ENCODE peak calls at places on chromosomes 12 and 14, in seven cellular contexts. One of them, this sample, is unnamed.

GRCh38 chr14:72801381-72801812 is 92.5 kb downstream of the DPF3 start:
- DNase-seq in transverse colon: no peak
- DNase-seq in A549: peak
- DNase-seq in GM23338: no peak
- DNase-seq in fibroblast of pulmonary artery: peak
- DNase-seq in tibial artery: no peak
- DNase-seq in left ventricle myocardium inferior: no peak
- DNase-seq in this sample: no peak

GRCh38 chr12:65305346-65305950 is 27.0 kb downstream of the MSRB3 start:
- DNase-seq in GM23338: no peak
- DNase-seq in A549: no peak
- DNase-seq in tibial artery: no peak
- DNase-seq in transverse colon: no peak
- DNase-seq in fibroblast of pulmonary artery: no peak
- DNase-seq in left ventricle myocardium inferior: no peak
- DNase-seq in this sample: no peak

GRCh38 chr14:99258341-99258781 is 13.6 kb downstream of the BCL11B start:
- DNase-seq in A549: no peak
- DNase-seq in transverse colon: no peak
- DNase-seq in fibroblast of pulmonary artery: no peak
- DNase-seq in GM23338: peak
- DNase-seq in tibial artery: no peak
- DNase-seq in left ventricle myocardium inferior: no peak
- DNase-seq in this sample: no peak

GRCh38 chr14:104085032-104085888 is at the start of gene ASPG:
- DNase-seq in left ventricle myocardium inferior: peak
- DNase-seq in fibroblast of pulmonary artery: no peak
- DNase-seq in A549: peak
- DNase-seq in transverse colon: peak
- DNase-seq in GM23338: peak
- DNase-seq in tibial artery: peak
- DNase-seq in this sample: peak

GRCh38 chr12:6829532-6830220 is 1.5 kb downstream of the P3H3 start:
- DNase-seq in left ventricle myocardium inferior: no peak
- DNase-seq in fibroblast of pulmonary artery: no peak
- DNase-seq in transverse colon: no peak
- DNase-seq in tibial artery: no peak
- DNase-seq in GM23338: no peak
- DNase-seq in A549: peak
- DNase-seq in this sample: no peak

GRCh38 chr14:34165847-34166340 is 215.0 kb upstream of the EGLN3 start:
- DNase-seq in left ventricle myocardium inferior: no peak
- DNase-seq in fibroblast of pulmonary artery: no peak
- DNase-seq in transverse colon: no peak
- DNase-seq in GM23338: no peak
- DNase-seq in A549: no peak
- DNase-seq in tibial artery: no peak
- DNase-seq in this sample: no peak

GRCh38 chr12:109777544-109777943 is 55.7 kb downstream of the TRPV4 start:
- DNase-seq in fibroblast of pulmonary artery: peak
- DNase-seq in tibial artery: no peak
- DNase-seq in A549: peak
- DNase-seq in transverse colon: peak
- DNase-seq in left ventricle myocardium inferior: no peak
- DNase-seq in GM23338: peak
- DNase-seq in this sample: no peak

GRCh38 chr14:22882529-22883190 is 362 bp upstream of the REM2 start:
- DNase-seq in tibial artery: no peak
- DNase-seq in transverse colon: peak
- DNase-seq in fibroblast of pulmonary artery: peak
- DNase-seq in left ventricle myocardium inferior: no peak
- DNase-seq in GM23338: peak
- DNase-seq in A549: no peak
- DNase-seq in this sample: no peak

GRCh38 chr14:73312697-73313096 is 75.4 kb downstream of the PAPLN start:
- DNase-seq in A549: no peak
- DNase-seq in transverse colon: no peak
- DNase-seq in fibroblast of pulmonary artery: no peak
- DNase-seq in tibial artery: no peak
- DNase-seq in GM23338: no peak
- DNase-seq in left ventricle myocardium inferior: no peak
- DNase-seq in this sample: no peak

GRCh38 chr12:119594399-119594730 is 791 bp downstream of the TMEM233 start:
- DNase-seq in fibroblast of pulmonary artery: no peak
- DNase-seq in tibial artery: no peak
- DNase-seq in left ventricle myocardium inferior: no peak
- DNase-seq in transverse colon: no peak
- DNase-seq in GM23338: peak
- DNase-seq in A549: no peak
- DNase-seq in this sample: no peak

GRCh38 chr12:104044158-104044557 is 5.8 kb downstream of the GLT8D2 start:
- DNase-seq in transverse colon: no peak
- DNase-seq in tibial artery: no peak
- DNase-seq in left ventricle myocardium inferior: no peak
- DNase-seq in A549: no peak
- DNase-seq in GM23338: no peak
- DNase-seq in fibroblast of pulmonary artery: no peak
- DNase-seq in this sample: no peak

GRCh38 chr14:36580856-36581831 is 1.3 kb downstream of the NKX2-8 start:
- DNase-seq in fibroblast of pulmonary artery: peak
- DNase-seq in tibial artery: no peak
- DNase-seq in A549: peak
- DNase-seq in GM23338: peak
- DNase-seq in left ventricle myocardium inferior: peak
- DNase-seq in transverse colon: no peak
- DNase-seq in this sample: no peak

GRCh38 chr14:36583242-36584166 is 1.1 kb upstream of the NKX2-8 start:
- DNase-seq in left ventricle myocardium inferior: no peak
- DNase-seq in GM23338: peak
- DNase-seq in A549: no peak
- DNase-seq in transverse colon: no peak
- DNase-seq in fibroblast of pulmonary artery: no peak
- DNase-seq in tibial artery: no peak
- DNase-seq in this sample: no peak

GRCh38 chr14:36584167-36584811 is 1.9 kb upstream of the NKX2-8 start:
- DNase-seq in A549: no peak
- DNase-seq in left ventricle myocardium inferior: no peak
- DNase-seq in GM23338: no peak
- DNase-seq in tibial artery: no peak
- DNase-seq in transverse colon: no peak
- DNase-seq in fibroblast of pulmonary artery: no peak
- DNase-seq in this sample: no peak

GRCh38 chr14:36582011-36582873 is at the start of gene NKX2-8:
- DNase-seq in GM23338: peak
- DNase-seq in A549: peak
- DNase-seq in transverse colon: no peak
- DNase-seq in left ventricle myocardium inferior: no peak
- DNase-seq in fibroblast of pulmonary artery: no peak
- DNase-seq in tibial artery: no peak
- DNase-seq in this sample: no peak

DNA sequence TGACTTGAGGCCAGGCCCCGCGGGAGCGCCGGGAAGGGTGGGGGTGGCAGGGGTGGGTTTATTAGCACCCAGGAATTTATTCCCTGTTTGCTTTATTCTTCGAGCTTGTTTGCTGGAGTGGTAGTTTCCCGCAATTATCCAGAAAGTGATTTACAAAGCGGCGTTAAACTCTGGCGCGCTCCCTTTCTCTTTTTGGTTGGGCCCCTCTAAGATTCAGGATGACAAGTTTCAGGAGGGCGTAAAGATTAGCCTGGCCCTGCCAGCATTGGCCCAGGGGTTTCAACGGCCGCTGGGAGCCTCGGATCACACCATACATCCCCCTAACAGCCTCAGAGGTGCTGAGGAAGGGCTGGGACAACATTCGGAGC is 444 bp upstream of the NKX2-8 start:
- DNase-seq in GM23338: no peak
- DNase-seq in left ventricle myocardium inferior: no peak
- DNase-seq in A549: no peak
- DNase-seq in transverse colon: no peak
- DNase-seq in tibial artery: no peak
- DNase-seq in fibroblast of pulmonary artery: no peak
- DNase-seq in this sample: no peak
- TF ChIP-seq CTCF in GM23338: no peak
- TF ChIP-seq CTCF in left ventricle myocardium inferior: no peak
- TF ChIP-seq CTCF in A549: no peak
- TF ChIP-seq CTCF in transverse colon: no peak
- TF ChIP-seq CTCF in tibial artery: no peak
- TF ChIP-seq CTCF in fibroblast of pulmonary artery: no peak
- TF ChIP-seq CTCF in this sample: no peak

GRCh38 chr12:31756977-31757420 is 28.2 kb upstream of the AMN1 start:
- DNase-seq in A549: no peak
- DNase-seq in GM23338: no peak
- DNase-seq in tibial artery: no peak
- DNase-seq in transverse colon: peak
- DNase-seq in left ventricle myocardium inferior: no peak
- DNase-seq in fibroblast of pulmonary artery: peak
- DNase-seq in this sample: no peak

GRCh38 chr12:31750747-31751039 is 21.9 kb upstream of the AMN1 start:
- DNase-seq in left ventricle myocardium inferior: no peak
- DNase-seq in GM23338: no peak
- DNase-seq in transverse colon: no peak
- DNase-seq in fibroblast of pulmonary artery: no peak
- DNase-seq in tibial artery: no peak
- DNase-seq in A549: no peak
- DNase-seq in this sample: no peak

GRCh38 chr12:31749024-31749704 is 20.3 kb upstream of the AMN1 start:
- DNase-seq in left ventricle myocardium inferior: no peak
- DNase-seq in tibial artery: peak
- DNase-seq in A549: peak
- DNase-seq in fibroblast of pulmonary artery: peak
- DNase-seq in transverse colon: peak
- DNase-seq in GM23338: peak
- DNase-seq in this sample: no peak

DNA sequence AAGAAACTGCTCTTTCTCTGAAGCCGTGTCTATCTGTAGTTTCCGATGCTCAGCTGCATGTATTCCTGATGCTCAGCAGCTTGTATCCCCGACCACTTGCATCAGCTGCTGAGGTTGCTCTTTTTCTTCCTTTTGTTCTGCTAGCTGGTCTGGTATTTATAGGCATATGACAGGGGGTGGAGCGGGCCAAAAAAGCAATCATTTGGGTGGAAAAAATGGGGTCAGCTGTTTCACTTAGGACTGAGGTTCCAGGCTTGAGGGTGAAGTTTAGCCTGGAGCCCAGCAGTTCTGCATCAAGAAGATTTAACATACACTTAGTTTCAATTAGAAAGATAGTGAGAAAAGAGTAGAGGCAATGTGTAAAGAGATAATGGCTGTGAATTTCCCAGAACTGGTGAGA is 23.6 kb upstream of the AMN1 start:
- DNase-seq in fibroblast of pulmonary artery: no peak
- DNase-seq in GM23338: peak
- DNase-seq in A549: no peak
- DNase-seq in transverse colon: no peak
- DNase-seq in tibial artery: no peak
- DNase-seq in left ventricle myocardium inferior: no peak
- DNase-seq in this sample: no peak
- H3K4me3 ChIP-seq in fibroblast of pulmonary artery: no peak
- H3K4me3 ChIP-seq in GM23338: no peak
- H3K4me3 ChIP-seq in A549: no peak
- H3K4me3 ChIP-seq in transverse colon: no peak
- H3K4me3 ChIP-seq in tibial artery: no peak
- H3K4me3 ChIP-seq in left ventricle myocardium inferior: no peak
- H3K4me3 ChIP-seq in this sample: no peak

GRCh38 chr12:123433615-123434014 is 2.9 kb downstream of the RILPL2 start:
- DNase-seq in fibroblast of pulmonary artery: no peak
- DNase-seq in GM23338: no peak
- DNase-seq in left ventricle myocardium inferior: no peak
- DNase-seq in A549: no peak
- DNase-seq in transverse colon: no peak
- DNase-seq in tibial artery: no peak
- DNase-seq in this sample: no peak

GRCh38 chr12:123431951-123432886 is 4.3 kb downstream of the RILPL2 start:
- DNase-seq in tibial artery: no peak
- DNase-seq in GM23338: no peak
- DNase-seq in left ventricle myocardium inferior: no peak
- DNase-seq in transverse colon: no peak
- DNase-seq in fibroblast of pulmonary artery: no peak
- DNase-seq in A549: no peak
- DNase-seq in this sample: no peak

GRCh38 chr12:123435636-123436016 is 858 bp downstream of the RILPL2 start:
- DNase-seq in fibroblast of pulmonary artery: no peak
- DNase-seq in A549: no peak
- DNase-seq in tibial artery: no peak
- DNase-seq in transverse colon: no peak
- DNase-seq in GM23338: no peak
- DNase-seq in left ventricle myocardium inferior: no peak
- DNase-seq in this sample: no peak

GRCh38 chr12:123441523-123442164 is 5.2 kb upstream of the RILPL2 start:
- DNase-seq in transverse colon: no peak
- DNase-seq in tibial artery: no peak
- DNase-seq in GM23338: no peak
- DNase-seq in left ventricle myocardium inferior: no peak
- DNase-seq in fibroblast of pulmonary artery: no peak
- DNase-seq in A549: no peak
- DNase-seq in this sample: no peak

DNA sequence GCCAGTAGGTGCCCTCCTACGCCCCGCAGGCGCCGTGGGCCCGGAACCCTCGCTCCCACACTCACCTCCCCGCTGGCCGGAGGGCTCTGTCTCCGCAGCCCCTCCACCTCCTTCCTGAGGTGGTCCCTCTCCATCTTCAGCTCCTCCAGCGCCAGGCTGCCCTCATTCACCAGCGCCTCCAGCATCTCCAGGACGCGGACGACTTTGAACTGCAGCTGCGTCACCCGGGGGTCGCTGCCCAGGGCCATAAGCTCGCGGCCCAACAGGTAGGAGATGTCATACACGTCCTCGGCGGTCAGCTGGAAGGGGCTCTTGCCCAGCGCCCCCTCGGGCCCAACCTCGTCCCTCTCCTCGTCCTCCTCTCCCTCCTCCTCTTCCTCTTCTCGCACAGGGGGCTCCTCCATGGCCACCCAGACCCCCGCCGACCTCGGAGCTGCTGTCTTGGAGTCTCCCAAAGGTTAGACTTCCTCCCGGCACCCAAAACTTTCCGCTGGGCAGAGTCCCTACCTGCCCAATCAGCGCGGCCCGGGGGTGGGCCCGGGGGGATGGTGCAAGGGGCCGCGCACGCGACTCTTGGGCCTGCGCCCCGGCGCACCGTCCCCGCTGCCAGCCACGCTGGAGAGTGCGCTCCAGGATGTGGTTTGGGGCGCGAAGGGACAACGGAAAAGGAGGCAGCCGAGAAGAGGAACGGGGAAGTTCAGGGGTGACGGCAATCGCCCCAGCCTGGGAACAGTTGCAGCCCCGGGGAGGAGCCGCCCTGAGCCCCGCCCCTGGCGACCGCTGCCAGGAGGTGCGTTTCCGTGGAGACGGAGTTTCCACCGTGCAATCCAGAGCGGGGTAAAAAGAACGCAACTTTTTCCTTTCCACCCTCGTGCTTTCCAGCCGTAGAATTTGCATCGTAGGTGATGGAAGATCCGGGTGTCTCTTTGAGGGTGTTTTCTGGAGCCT is at the start of gene RILPL2:
- DNase-seq in GM23338: peak
- DNase-seq in left ventricle myocardium inferior: peak
- DNase-seq in A549: peak
- DNase-seq in tibial artery: peak
- DNase-seq in fibroblast of pulmonary artery: peak
- DNase-seq in transverse colon: peak
- DNase-seq in this sample: peak
- TF ChIP-seq CTCF in GM23338: no peak
- TF ChIP-seq CTCF in left ventricle myocardium inferior: no peak
- TF ChIP-seq CTCF in A549: no peak
- TF ChIP-seq CTCF in tibial artery: no peak
- TF ChIP-seq CTCF in fibroblast of pulmonary artery: no peak
- TF ChIP-seq CTCF in transverse colon: no peak
- TF ChIP-seq CTCF in this sample: no peak

GRCh38 chr12:49945394-49946080 is 5.0 kb upstream of the AQP2 start:
- DNase-seq in A549: peak
- DNase-seq in fibroblast of pulmonary artery: peak
- DNase-seq in tibial artery: peak
- DNase-seq in transverse colon: peak
- DNase-seq in left ventricle myocardium inferior: peak
- DNase-seq in GM23338: peak
- DNase-seq in this sample: peak
- H3K4me3 ChIP-seq in A549: no peak
- H3K4me3 ChIP-seq in fibroblast of pulmonary artery: peak
- H3K4me3 ChIP-seq in tibial artery: no peak
- H3K4me3 ChIP-seq in transverse colon: no peak
- H3K4me3 ChIP-seq in left ventricle myocardium inferior: peak
- H3K4me3 ChIP-seq in GM23338: peak
- H3K4me3 ChIP-seq in this sample: peak